ENCODE peak calls at places on chromosomes 13 and 19, in eight cellular contexts. A is GM10248; W is ovary; K is MV-4-11; I is substantia nigra; T is globus pallidus; Z is effector memory CD8-positive, alpha-beta T cell; P is stimulated activated CD4-positive, alpha-beta T cell treated with anti-CD3 and anti-CD28 coated beads, Interleukin-4, amount 100 ng/mL, for 1 hour. Y is an unnamed sample.

GRCh38 chr19:2524840-2525723 is 49.2 kb downstream of the GADD45B start:
- DNase-seq in A (no peak), W (no peak), K (peak), I (no peak), T (no peak), Z (no peak), P (no peak), Y (no peak)

GRCh38 chr13:107250626-107251025 is 682.7 kb upstream of the ARGLU1 start:
- DNase-seq in A (no peak), W (no peak), K (no peak), I (no peak), T (no peak), Z (no peak), P (no peak), Y (no peak)

GRCh38 chr19:18833849-18834643 is 2.3 kb downstream of the UPF1 start:
- DNase-seq in A (no peak), W (no peak), K (no peak), I (no peak), T (no peak), Z (no peak), P (no peak), Y (no peak)

GRCh38 chr13:61727714-61728275 is 312.1 kb upstream of the PCDH20 start:
- DNase-seq in A (no peak), W (no peak), K (no peak), I (no peak), T (no peak), Z (no peak), P (no peak), Y (no peak)

GRCh38 chr19:51094696-51095279 is 12.1 kb upstream of the KLK14 start:
- DNase-seq in A (peak), W (peak), K (peak), I (peak), T (no peak), Z (peak), P (peak), Y (no peak)

GRCh38 chr13:99812611-99813010 is 159.0 kb downstream of the ZIC5 start:
- DNase-seq in A (no peak), W (no peak), K (no peak), I (no peak), T (no peak), Z (no peak), P (no peak), Y (no peak)

GRCh38 chr13:86792153-86792651 is 879.0 kb upstream of the SLITRK5 start:
- DNase-seq in A (no peak), W (no peak), K (no peak), I (no peak), T (no peak), Z (no peak), P (no peak), Y (no peak)

GRCh38 chr19:18274303-18274775 is at the start of gene IQCN:
- DNase-seq in A (no peak), W (peak), K (peak), I (no peak), T (no peak), Z (no peak), P (no peak), Y (no peak)

GRCh38 chr19:7226749-7227148 is 67.5 kb downstream of the INSR start:
- DNase-seq in A (no peak), W (no peak), K (no peak), I (no peak), T (no peak), Z (no peak), P (no peak), Y (no peak)

GRCh38 chr19:1087813-1088418 is 7.3 kb downstream of the POLR2E start:
- DNase-seq in A (no peak), W (no peak), K (peak), I (peak), T (peak), Z (no peak), P (no peak), Y (no peak)

GRCh38 chr19:13154241-13154778 is 4.1 kb downstream of the IER2 start:
- DNase-seq in A (peak), W (peak), K (peak), I (peak), T (peak), Z (peak), P (peak), Y (peak)

GRCh38 chr19:50266896-50267295 is 62.3 kb downstream of the KCNC3 start:
- DNase-seq in A (peak), W (no peak), K (no peak), I (no peak), T (no peak), Z (no peak), P (peak), Y (no peak)

GRCh38 chr13:103973740-103974139 is 907.5 kb upstream of the SLC10A2 start:
- DNase-seq in A (no peak), W (no peak), K (no peak), I (no peak), T (no peak), Z (no peak), P (no peak), Y (no peak)

GRCh38 chr19:40284251-40284500 is 969 bp downstream of the AKT2 start:
- DNase-seq in A (no peak), W (no peak), K (no peak), I (no peak), T (no peak), Z (no peak), P (no peak), Y (no peak)

GRCh38 chr19:30830875-30831274 is 458.7 kb downstream of the ZNF536 start:
- DNase-seq in A (no peak), W (no peak), K (no peak), I (no peak), T (no peak), Z (no peak), P (no peak), Y (no peak)

GRCh38 chr19:29623726-29624488 is 17.8 kb downstream of the POP4 start:
- DNase-seq in A (no peak), W (no peak), K (peak), I (no peak), T (no peak), Z (peak), P (peak), Y (no peak)

Y was measured in sciatic nerve.